ENCODE peak calls at places on chromosome 12, in seven cellular contexts. O is transverse colon, S is GM12878, X is pancreas, Q is adrenal gland, P is K562, H is A549. N is an unnamed sample.

GRCh38 chr12:125999643-126000042 is 934.4 kb downstream of the AACS start:
- DNase-seq in O (no peak), S (no peak), X (no peak), Q (no peak), P (no peak), H (no peak), N (no peak)

GRCh38 chr12:39224971-39225370 is 217.9 kb downstream of the KIF21A start:
- DNase-seq in O (no peak), S (no peak), X (no peak), Q (no peak), P (no peak), H (no peak), N (no peak)

GRCh38 chr12:94725375-94726168 is 75.2 kb upstream of the TMCC3 start:
- DNase-seq in O (peak), S (no peak), X (no peak), Q (no peak), P (peak), H (peak), N (peak)

GRCh38 chr12:131808744-131809371 is 19.3 kb upstream of the MMP17 start:
- DNase-seq in O (peak), S (peak), X (no peak), Q (no peak), P (no peak), H (no peak), N (no peak)

GRCh38 chr12:53496752-53497032 is 2.6 kb downstream of the MAP3K12 start:
- DNase-seq in O (no peak), S (no peak), X (no peak), Q (no peak), P (no peak), H (no peak), N (no peak)

GRCh38 chr12:132813443-132813842 is 15.2 kb downstream of the GOLGA3 start:
- DNase-seq in O (no peak), S (no peak), X (no peak), Q (no peak), P (no peak), H (no peak), N (no peak)

GRCh38 chr12:44405267-44405666 is 470.8 kb downstream of the NELL2 start:
- DNase-seq in O (no peak), S (no peak), X (no peak), Q (no peak), P (no peak), H (no peak), N (no peak)

GRCh38 chr12:80763874-80764273 is 47.2 kb downstream of the MYF5 start:
- DNase-seq in O (no peak), S (no peak), X (no peak), Q (no peak), P (no peak), H (peak), N (peak)

GRCh38 chr12:8860165-8860961 is 37.9 kb downstream of the A2ML1 start:
- DNase-seq in O (peak), S (no peak), X (peak), Q (peak), P (peak), H (peak), N (peak)

GRCh38 chr12:83979785-83980184 is 932.8 kb downstream of the SLC6A15 start:
- DNase-seq in O (no peak), S (no peak), X (no peak), Q (no peak), P (no peak), H (no peak), N (peak)

GRCh38 chr12:23630524-23630923 is 318.9 kb downstream of the SOX5 start:
- DNase-seq in O (no peak), S (no peak), X (no peak), Q (no peak), P (no peak), H (no peak), N (no peak)

GRCh38 chr12:95611676-95612309 is 60.5 kb upstream of the USP44 start:
- DNase-seq in O (no peak), S (no peak), X (no peak), Q (no peak), P (no peak), H (peak), N (no peak)

GRCh38 chr12:69241444-69242092 is 2.2 kb downstream of the CPSF6 start:
- DNase-seq in O (no peak), S (no peak), X (no peak), Q (no peak), P (no peak), H (no peak), N (peak)

GRCh38 chr12:1837541-1838206 is 17.3 kb downstream of the LRTM2 start:
- DNase-seq in O (no peak), S (no peak), X (no peak), Q (no peak), P (no peak), H (peak), N (peak)

GRCh38 chr12:65778268-65779090 is 45.8 kb upstream of the HMGA2 start:
- DNase-seq in O (no peak), S (no peak), X (no peak), Q (no peak), P (no peak), H (peak), N (peak)

GRCh38 chr12:4191149-4191548 is 82.4 kb upstream of the CCND2 start:
- DNase-seq in O (no peak), S (no peak), X (no peak), Q (no peak), P (no peak), H (no peak), N (no peak)

GRCh38 chr12:105355752-105356151 is 25.3 kb downstream of the C12orf75 start:
- DNase-seq in O (no peak), S (no peak), X (no peak), Q (no peak), P (no peak), H (peak), N (peak)

GRCh38 chr12:130132831-130133635 is 29.2 kb upstream of the FZD10 start:
- DNase-seq in O (no peak), S (no peak), X (no peak), Q (no peak), P (no peak), H (no peak), N (no peak)

GRCh38 chr12:5135126-5135525 is 91.4 kb downstream of the KCNA5 start:
- DNase-seq in O (no peak), S (no peak), X (no peak), Q (no peak), P (no peak), H (no peak), N (no peak)

DNA sequence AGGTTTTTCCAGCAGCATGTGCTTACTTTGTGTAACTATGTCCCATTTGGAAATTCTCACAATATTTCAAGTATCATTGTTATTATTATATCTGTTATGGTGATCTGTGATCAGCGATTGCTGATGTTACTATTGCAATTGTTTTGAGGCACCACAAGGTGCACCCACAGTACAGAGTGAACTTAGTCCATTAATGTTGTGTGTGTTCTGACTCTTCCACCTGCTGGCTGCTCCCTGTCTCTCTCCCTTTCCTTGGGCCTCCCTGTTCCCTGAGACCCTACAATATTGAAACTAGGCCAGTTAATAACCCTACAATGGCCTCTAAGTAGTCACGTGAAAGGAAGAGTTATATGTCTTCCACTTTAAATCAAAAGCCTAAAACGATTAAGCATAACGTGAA is 153.9 kb downstream of the PIK3C2G start:
- DNase-seq in O (no peak), S (no peak), X (no peak), Q (no peak), P (no peak), H (no peak), N (no peak)
- TF ChIP-seq CTCF in O (no peak), S (no peak), X (no peak), Q (no peak), P (peak), H (no peak), N (no peak)

GRCh38 chr12:27840229-27840999 is 60.4 kb upstream of the MANSC4 start:
- DNase-seq in O (no peak), S (no peak), X (no peak), Q (no peak), P (no peak), H (no peak), N (peak)

GRCh38 chr12:27841392-27841882 is 61.4 kb upstream of the MANSC4 start:
- DNase-seq in O (no peak), S (no peak), X (no peak), Q (no peak), P (no peak), H (peak), N (peak)

GRCh38 chr12:27845187-27845586 is 65.2 kb upstream of the MANSC4 start:
- DNase-seq in O (no peak), S (no peak), X (no peak), Q (no peak), P (no peak), H (no peak), N (no peak)

GRCh38 chr12:27843714-27844245 is 63.7 kb upstream of the MANSC4 start:
- DNase-seq in O (no peak), S (no peak), X (no peak), Q (no peak), P (peak), H (no peak), N (no peak)

DNA sequence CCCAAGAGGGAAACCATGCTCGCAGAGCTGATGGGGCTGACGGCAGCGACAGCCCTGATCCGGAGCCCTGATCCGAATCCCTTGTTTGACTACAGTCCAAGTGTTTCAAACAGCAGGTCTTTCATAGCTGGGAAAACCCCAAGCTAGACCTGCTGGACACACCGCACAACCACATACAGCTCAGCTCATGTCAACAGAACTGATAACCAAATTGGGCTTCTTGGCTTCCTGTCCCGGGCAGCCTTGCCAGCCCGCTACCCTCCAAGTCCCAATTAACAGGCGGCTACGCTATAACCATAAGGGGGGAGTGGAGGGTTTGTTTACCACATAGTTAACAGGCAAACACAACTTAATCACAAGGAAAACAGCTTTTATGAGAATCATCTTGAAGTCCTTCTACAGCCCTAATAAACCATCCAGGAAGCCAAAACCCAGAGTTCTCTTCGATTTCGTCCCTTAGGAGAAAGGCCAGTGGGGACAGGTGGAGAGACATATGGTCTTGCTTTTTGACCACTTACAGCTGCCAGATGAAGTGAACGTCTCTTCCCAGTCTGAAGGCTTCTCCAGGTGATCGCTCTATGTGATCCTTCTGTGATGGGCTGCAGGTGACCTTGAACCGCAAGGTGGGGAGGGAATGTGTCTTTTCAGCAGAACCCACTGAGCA is 64.5 kb upstream of the MANSC4 start:
- DNase-seq in O (no peak), S (no peak), X (peak), Q (no peak), P (no peak), H (no peak), N (no peak)
- H3K4me3 ChIP-seq in O (no peak), S (no peak), X (no peak), Q (no peak), P (no peak), H (no peak), N (no peak)

DNA sequence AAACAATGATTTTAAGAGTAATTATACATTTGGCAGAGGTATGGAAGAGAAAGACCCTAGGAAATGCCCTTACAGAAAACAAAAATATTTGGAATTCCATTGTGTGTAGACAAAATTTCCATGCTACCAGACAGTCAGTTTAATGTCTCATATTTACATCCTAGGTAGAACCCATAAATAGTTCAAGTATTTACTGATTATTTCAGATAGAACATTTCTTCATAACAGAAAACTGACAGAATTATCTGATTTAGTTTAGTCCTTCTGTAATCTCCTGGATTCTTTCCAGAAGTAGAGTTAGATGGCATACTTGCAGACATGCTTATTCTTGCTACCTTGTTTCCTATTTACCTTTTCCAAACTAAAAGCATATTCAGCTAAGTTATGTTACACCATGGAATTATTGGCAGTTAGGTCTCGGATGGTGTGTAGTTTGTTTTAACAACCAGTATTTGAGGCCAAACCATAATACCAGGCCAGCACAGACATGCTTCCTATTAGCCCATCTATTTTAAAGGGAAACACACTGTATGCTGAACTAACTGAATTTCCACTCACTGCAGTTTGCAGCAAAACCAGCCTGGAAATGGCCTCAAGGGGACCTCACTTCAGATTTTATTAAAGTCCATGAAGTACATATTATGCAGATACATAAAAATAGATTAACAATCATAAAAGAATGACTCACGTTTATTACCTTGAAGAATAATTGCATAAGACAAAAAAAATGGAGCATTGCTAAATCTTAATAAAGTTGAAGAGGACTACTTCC is 126.6 kb upstream of the LRIG3 start:
- DNase-seq in O (no peak), S (no peak), X (no peak), Q (no peak), P (no peak), H (no peak), N (no peak)
- TF ChIP-seq CTCF in O (no peak), S (no peak), X (no peak), Q (no peak), P (no peak), H (no peak), N (no peak)

GRCh38 chr12:89319111-89319510 is 33.2 kb downstream of the DUSP6 start:
- DNase-seq in O (no peak), S (no peak), X (no peak), Q (no peak), P (no peak), H (no peak), N (peak)

GRCh38 chr12:89316705-89317139 is 35.6 kb downstream of the DUSP6 start:
- DNase-seq in O (no peak), S (no peak), X (no peak), Q (peak), P (no peak), H (no peak), N (no peak)

GRCh38 chr12:89320735-89321134 is 31.6 kb downstream of the DUSP6 start:
- DNase-seq in O (no peak), S (no peak), X (no peak), Q (no peak), P (no peak), H (no peak), N (peak)

GRCh38 chr12:89323568-89324218 is 28.6 kb downstream of the DUSP6 start:
- DNase-seq in O (no peak), S (no peak), X (no peak), Q (no peak), P (no peak), H (no peak), N (no peak)

GRCh38 chr12:89319606-89320005 is 32.7 kb downstream of the DUSP6 start:
- DNase-seq in O (no peak), S (no peak), X (no peak), Q (no peak), P (no peak), H (no peak), N (no peak)
- H3K4me3 ChIP-seq in O (no peak), S (no peak), X (no peak), Q (no peak), P (no peak), H (no peak), N (no peak)

DNA sequence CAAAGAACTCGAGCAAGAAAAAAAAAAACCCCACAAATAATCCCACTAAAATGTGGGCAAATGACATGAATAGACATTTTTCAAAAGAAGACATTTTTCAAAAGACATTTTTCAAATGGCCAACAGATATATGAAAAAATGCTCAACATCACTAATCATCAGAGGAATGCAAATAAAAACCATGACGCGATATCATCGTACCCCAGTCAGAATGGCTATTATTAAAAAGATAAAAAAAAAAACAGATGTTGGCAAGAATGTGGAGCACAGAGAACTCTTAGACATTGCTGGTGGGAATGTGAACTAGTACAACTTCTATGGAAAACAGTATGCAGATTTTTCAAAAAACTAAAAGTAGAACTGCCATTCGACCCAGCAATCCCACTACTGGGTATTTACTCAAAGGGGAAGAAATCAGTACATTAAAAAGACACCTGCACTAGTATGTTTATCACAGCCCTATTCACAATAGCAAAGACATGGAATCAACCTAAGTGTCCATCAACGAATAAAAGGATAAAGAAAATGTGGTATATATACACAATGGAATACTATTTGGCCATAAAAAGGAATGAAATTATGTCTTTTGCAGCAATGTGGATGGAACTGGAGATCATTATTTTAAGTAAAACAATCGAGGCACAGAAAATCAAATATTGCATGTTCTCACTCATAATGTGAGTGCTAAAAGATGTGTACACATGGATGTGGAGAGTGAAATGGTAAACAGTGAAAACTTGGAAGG is 16.3 kb downstream of the ZBTB39 start:
- DNase-seq in O (no peak), S (no peak), X (no peak), Q (no peak), P (no peak), H (no peak), N (no peak)
- TF ChIP-seq CTCF in O (no peak), S (no peak), X (no peak), Q (no peak), P (no peak), H (no peak), N (no peak)

GRCh38 chr12:115354476-115354890 is 670.5 kb upstream of the TBX3 start:
- DNase-seq in O (no peak), S (peak), X (no peak), Q (no peak), P (no peak), H (no peak), N (no peak)

GRCh38 chr12:115353467-115353866 is 669.5 kb upstream of the TBX3 start:
- DNase-seq in O (no peak), S (no peak), X (no peak), Q (no peak), P (no peak), H (no peak), N (no peak)

GRCh38 chr12:115351513-115352077 is 667.6 kb upstream of the TBX3 start:
- DNase-seq in O (no peak), S (no peak), X (no peak), Q (no peak), P (no peak), H (no peak), N (peak)

GRCh38 chr12:115355301-115355700 is 671.3 kb upstream of the TBX3 start:
- DNase-seq in O (no peak), S (no peak), X (no peak), Q (no peak), P (no peak), H (no peak), N (no peak)

GRCh38 chr12:115354007-115354452 is 670.1 kb upstream of the TBX3 start:
- DNase-seq in O (peak), S (no peak), X (no peak), Q (peak), P (no peak), H (peak), N (peak)
- H3K4me3 ChIP-seq in O (peak), S (peak), X (no peak), Q (no peak), P (no peak), H (peak), N (peak)

DNA sequence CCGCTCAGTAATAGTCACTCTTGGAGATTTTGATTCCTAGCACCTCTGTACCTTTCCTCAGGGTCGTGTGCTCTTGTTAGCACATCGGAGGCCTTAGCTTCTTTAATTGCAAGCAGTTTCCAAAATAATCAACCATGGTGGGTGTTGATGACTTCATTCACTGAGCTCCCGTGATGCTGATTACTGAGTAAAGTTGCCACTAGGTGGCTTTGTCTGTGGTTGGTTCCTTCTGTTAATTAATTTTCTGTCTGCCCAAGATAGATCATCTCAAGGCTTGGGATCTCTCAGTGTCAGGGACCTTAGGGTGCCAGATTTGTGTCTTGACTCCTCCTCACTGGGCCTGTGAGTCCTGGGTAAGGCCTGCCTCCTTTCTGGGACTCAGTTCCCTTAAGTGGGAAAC is 54.3 kb downstream of the PTPN11 start:
- DNase-seq in O (no peak), S (no peak), X (no peak), Q (no peak), P (peak), H (peak), N (peak)
- TF ChIP-seq CTCF in O (no peak), S (peak), X (no peak), Q (no peak), P (no peak), H (peak), N (peak)

GRCh38 chr12:112616469-112617190 is 174.9 kb upstream of the RPH3A start:
- DNase-seq in O (no peak), S (no peak), X (no peak), Q (no peak), P (no peak), H (no peak), N (no peak)
- H3K4me3 ChIP-seq in O (no peak), S (no peak), X (no peak), Q (no peak), P (no peak), H (no peak), N (no peak)